ENCODE peak calls at places on chromosome 4, in ten cellular contexts. One of them, this sample, is unnamed.

GRCh38 chr4:10093801-10094552 is 22.6 kb downstream of the WDR1 start:
- DNase-seq in WTC11: no peak
- DNase-seq in BE2C: no peak
- DNase-seq in epithelial cell of esophagus: no peak
- DNase-seq in GM12865: no peak
- DNase-seq in brain microvascular endothelial cell: peak
- DNase-seq in bronchial epithelial cell: peak
- DNase-seq in natural killer cell: no peak
- DNase-seq in GM23338: no peak
- DNase-seq in AG10803: peak
- DNase-seq in this sample: peak

GRCh38 chr4:61614256-61614655 is 414.1 kb downstream of the ADGRL3 start:
- DNase-seq in epithelial cell of esophagus: peak
- DNase-seq in AG10803: no peak
- DNase-seq in BE2C: no peak
- DNase-seq in brain microvascular endothelial cell: no peak
- DNase-seq in GM12865: no peak
- DNase-seq in GM23338: no peak
- DNase-seq in natural killer cell: no peak
- DNase-seq in WTC11: no peak
- DNase-seq in bronchial epithelial cell: peak
- DNase-seq in this sample: no peak

GRCh38 chr4:113645771-113646455 is 115.6 kb downstream of the CAMK2D start:
- DNase-seq in AG10803: peak
- DNase-seq in brain microvascular endothelial cell: peak
- DNase-seq in GM12865: no peak
- DNase-seq in bronchial epithelial cell: peak
- DNase-seq in natural killer cell: no peak
- DNase-seq in epithelial cell of esophagus: peak
- DNase-seq in GM23338: peak
- DNase-seq in WTC11: no peak
- DNase-seq in BE2C: no peak
- DNase-seq in this sample: peak

GRCh38 chr4:142596595-142596994 is 249.5 kb downstream of the INPP4B start:
- DNase-seq in GM23338: no peak
- DNase-seq in natural killer cell: no peak
- DNase-seq in bronchial epithelial cell: no peak
- DNase-seq in BE2C: no peak
- DNase-seq in WTC11: no peak
- DNase-seq in GM12865: no peak
- DNase-seq in epithelial cell of esophagus: no peak
- DNase-seq in brain microvascular endothelial cell: no peak
- DNase-seq in AG10803: no peak
- DNase-seq in this sample: no peak

GRCh38 chr4:165709526-165709925 is 163.5 kb upstream of the TLL1 start:
- DNase-seq in natural killer cell: no peak
- DNase-seq in WTC11: no peak
- DNase-seq in AG10803: no peak
- DNase-seq in GM23338: peak
- DNase-seq in BE2C: no peak
- DNase-seq in epithelial cell of esophagus: peak
- DNase-seq in brain microvascular endothelial cell: no peak
- DNase-seq in bronchial epithelial cell: peak
- DNase-seq in GM12865: no peak
- DNase-seq in this sample: no peak

GRCh38 chr4:3716876-3717235 is 49.3 kb upstream of the ADRA2C start:
- DNase-seq in GM23338: no peak
- DNase-seq in WTC11: no peak
- DNase-seq in epithelial cell of esophagus: no peak
- DNase-seq in natural killer cell: no peak
- DNase-seq in bronchial epithelial cell: no peak
- DNase-seq in AG10803: no peak
- DNase-seq in BE2C: no peak
- DNase-seq in GM12865: no peak
- DNase-seq in brain microvascular endothelial cell: no peak
- DNase-seq in this sample: no peak

GRCh38 chr4:152328595-152328994 is 207.3 kb downstream of the FBXW7 start:
- DNase-seq in natural killer cell: no peak
- DNase-seq in GM23338: no peak
- DNase-seq in WTC11: no peak
- DNase-seq in BE2C: no peak
- DNase-seq in bronchial epithelial cell: peak
- DNase-seq in GM12865: no peak
- DNase-seq in AG10803: peak
- DNase-seq in epithelial cell of esophagus: peak
- DNase-seq in brain microvascular endothelial cell: no peak
- DNase-seq in this sample: peak

GRCh38 chr4:93776386-93777080 is 52.0 kb upstream of the ATOH1 start:
- DNase-seq in brain microvascular endothelial cell: peak
- DNase-seq in natural killer cell: no peak
- DNase-seq in AG10803: no peak
- DNase-seq in GM23338: no peak
- DNase-seq in GM12865: no peak
- DNase-seq in WTC11: no peak
- DNase-seq in epithelial cell of esophagus: peak
- DNase-seq in BE2C: no peak
- DNase-seq in bronchial epithelial cell: peak
- DNase-seq in this sample: no peak

GRCh38 chr4:82219346-82219745 is 154.4 kb downstream of the HNRNPD start:
- DNase-seq in natural killer cell: no peak
- DNase-seq in bronchial epithelial cell: no peak
- DNase-seq in BE2C: no peak
- DNase-seq in GM12865: no peak
- DNase-seq in AG10803: no peak
- DNase-seq in epithelial cell of esophagus: no peak
- DNase-seq in brain microvascular endothelial cell: no peak
- DNase-seq in WTC11: no peak
- DNase-seq in GM23338: no peak
- DNase-seq in this sample: no peak

GRCh38 chr4:82213485-82214162 is 160.2 kb downstream of the HNRNPD start:
- DNase-seq in brain microvascular endothelial cell: no peak
- DNase-seq in GM12865: no peak
- DNase-seq in bronchial epithelial cell: no peak
- DNase-seq in epithelial cell of esophagus: peak
- DNase-seq in WTC11: no peak
- DNase-seq in AG10803: no peak
- DNase-seq in natural killer cell: no peak
- DNase-seq in BE2C: no peak
- DNase-seq in GM23338: no peak
- DNase-seq in this sample: no peak

GRCh38 chr4:82215800-82216199 is 158.0 kb downstream of the HNRNPD start:
- DNase-seq in GM12865: no peak
- DNase-seq in brain microvascular endothelial cell: no peak
- DNase-seq in GM23338: no peak
- DNase-seq in BE2C: no peak
- DNase-seq in bronchial epithelial cell: no peak
- DNase-seq in epithelial cell of esophagus: no peak
- DNase-seq in WTC11: no peak
- DNase-seq in natural killer cell: no peak
- DNase-seq in AG10803: no peak
- DNase-seq in this sample: no peak

GRCh38 chr4:82216231-82216630 is 157.6 kb downstream of the HNRNPD start:
- DNase-seq in BE2C: no peak
- DNase-seq in GM23338: no peak
- DNase-seq in epithelial cell of esophagus: no peak
- DNase-seq in natural killer cell: no peak
- DNase-seq in WTC11: no peak
- DNase-seq in bronchial epithelial cell: no peak
- DNase-seq in GM12865: no peak
- DNase-seq in brain microvascular endothelial cell: no peak
- DNase-seq in AG10803: no peak
- DNase-seq in this sample: no peak

GRCh38 chr4:82217986-82218715 is 155.6 kb downstream of the HNRNPD start:
- DNase-seq in WTC11: no peak
- DNase-seq in epithelial cell of esophagus: peak
- DNase-seq in GM23338: peak
- DNase-seq in GM12865: no peak
- DNase-seq in BE2C: no peak
- DNase-seq in brain microvascular endothelial cell: no peak
- DNase-seq in bronchial epithelial cell: peak
- DNase-seq in natural killer cell: no peak
- DNase-seq in AG10803: no peak
- DNase-seq in this sample: no peak
- TF ChIP-seq CTCF in WTC11: no peak
- TF ChIP-seq CTCF in epithelial cell of esophagus: peak
- TF ChIP-seq CTCF in GM23338: peak
- TF ChIP-seq CTCF in GM12865: peak
- TF ChIP-seq CTCF in BE2C: peak
- TF ChIP-seq CTCF in brain microvascular endothelial cell: peak
- TF ChIP-seq CTCF in bronchial epithelial cell: peak
- TF ChIP-seq CTCF in natural killer cell: no peak
- TF ChIP-seq CTCF in AG10803: peak
- TF ChIP-seq CTCF in this sample: peak

GRCh38 chr4:74800310-74800709 is 6.0 kb upstream of the BTC start:
- DNase-seq in epithelial cell of esophagus: no peak
- DNase-seq in AG10803: no peak
- DNase-seq in BE2C: no peak
- DNase-seq in WTC11: no peak
- DNase-seq in GM23338: no peak
- DNase-seq in brain microvascular endothelial cell: no peak
- DNase-seq in GM12865: no peak
- DNase-seq in bronchial epithelial cell: no peak
- DNase-seq in natural killer cell: no peak
- DNase-seq in this sample: no peak

DNA sequence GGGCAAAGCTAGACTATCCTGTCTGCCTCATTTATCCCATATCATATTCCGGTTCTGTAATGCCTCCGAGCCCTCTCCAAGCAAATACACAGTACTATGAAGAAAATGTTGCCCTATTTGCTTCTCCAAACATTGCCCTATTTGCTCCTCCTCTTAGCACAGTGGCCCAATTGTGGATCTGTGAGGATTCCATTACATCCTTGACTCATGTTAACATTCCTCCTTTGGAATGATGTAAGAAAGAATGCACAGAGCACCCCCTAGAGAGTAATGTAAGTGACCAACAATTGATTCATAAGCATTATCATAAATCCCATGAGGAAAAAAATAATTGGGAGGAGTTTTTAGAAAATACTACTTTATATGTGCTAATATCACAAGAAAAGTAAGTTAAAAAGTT is 11.3 kb upstream of the BTC start:
- DNase-seq in GM23338: peak
- DNase-seq in epithelial cell of esophagus: peak
- DNase-seq in GM12865: no peak
- DNase-seq in BE2C: no peak
- DNase-seq in natural killer cell: no peak
- DNase-seq in WTC11: no peak
- DNase-seq in AG10803: peak
- DNase-seq in brain microvascular endothelial cell: peak
- DNase-seq in bronchial epithelial cell: peak
- DNase-seq in this sample: peak
- TF ChIP-seq CTCF in GM23338: no peak
- TF ChIP-seq CTCF in epithelial cell of esophagus: no peak
- TF ChIP-seq CTCF in GM12865: no peak
- TF ChIP-seq CTCF in BE2C: no peak
- TF ChIP-seq CTCF in natural killer cell: no peak
- TF ChIP-seq CTCF in WTC11: no peak
- TF ChIP-seq CTCF in AG10803: no peak
- TF ChIP-seq CTCF in brain microvascular endothelial cell: no peak
- TF ChIP-seq CTCF in bronchial epithelial cell: peak
- TF ChIP-seq CTCF in this sample: no peak

DNA sequence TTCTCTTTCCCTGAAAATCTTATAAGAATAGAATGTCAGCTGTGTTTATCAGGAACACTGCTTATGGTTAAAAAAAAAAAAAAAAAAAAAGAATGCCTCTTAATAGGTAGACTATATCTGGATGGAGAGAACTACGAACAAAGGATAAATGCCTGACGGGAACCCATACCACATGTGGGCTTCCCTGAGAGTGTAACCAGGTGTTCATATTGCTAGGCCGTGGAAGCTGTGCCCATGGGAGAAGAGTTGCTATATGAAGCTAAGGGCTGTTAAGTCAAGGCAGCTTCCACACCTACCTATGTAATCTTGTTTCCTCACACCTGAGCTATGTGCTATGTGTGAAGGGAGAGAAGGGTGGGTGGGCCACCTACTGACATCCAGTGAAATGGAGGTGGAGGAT is 27.3 kb downstream of the TMEM184C start:
- DNase-seq in GM12865: no peak
- DNase-seq in WTC11: no peak
- DNase-seq in AG10803: no peak
- DNase-seq in bronchial epithelial cell: no peak
- DNase-seq in BE2C: no peak
- DNase-seq in natural killer cell: no peak
- DNase-seq in GM23338: no peak
- DNase-seq in brain microvascular endothelial cell: no peak
- DNase-seq in epithelial cell of esophagus: no peak
- DNase-seq in this sample: no peak
- TF ChIP-seq CTCF in GM12865: no peak
- TF ChIP-seq CTCF in WTC11: no peak
- TF ChIP-seq CTCF in AG10803: no peak
- TF ChIP-seq CTCF in bronchial epithelial cell: no peak
- TF ChIP-seq CTCF in BE2C: no peak
- TF ChIP-seq CTCF in natural killer cell: no peak
- TF ChIP-seq CTCF in GM23338: no peak
- TF ChIP-seq CTCF in brain microvascular endothelial cell: no peak
- TF ChIP-seq CTCF in epithelial cell of esophagus: no peak
- TF ChIP-seq CTCF in this sample: no peak

GRCh38 chr4:13626492-13627184 is 887 bp downstream of the BOD1L1 start:
- DNase-seq in bronchial epithelial cell: peak
- DNase-seq in WTC11: no peak
- DNase-seq in AG10803: no peak
- DNase-seq in natural killer cell: no peak
- DNase-seq in brain microvascular endothelial cell: no peak
- DNase-seq in epithelial cell of esophagus: peak
- DNase-seq in GM12865: no peak
- DNase-seq in GM23338: no peak
- DNase-seq in BE2C: no peak
- DNase-seq in this sample: no peak

GRCh38 chr4:13627185-13627605 is 330 bp downstream of the BOD1L1 start:
- DNase-seq in AG10803: peak
- DNase-seq in GM12865: peak
- DNase-seq in bronchial epithelial cell: no peak
- DNase-seq in WTC11: peak
- DNase-seq in natural killer cell: no peak
- DNase-seq in brain microvascular endothelial cell: no peak
- DNase-seq in GM23338: peak
- DNase-seq in BE2C: peak
- DNase-seq in epithelial cell of esophagus: no peak
- DNase-seq in this sample: no peak

GRCh38 chr4:13633671-13634070 is 6.1 kb upstream of the BOD1L1 start:
- DNase-seq in GM12865: no peak
- DNase-seq in brain microvascular endothelial cell: no peak
- DNase-seq in bronchial epithelial cell: no peak
- DNase-seq in AG10803: peak
- DNase-seq in GM23338: no peak
- DNase-seq in WTC11: no peak
- DNase-seq in natural killer cell: no peak
- DNase-seq in BE2C: no peak
- DNase-seq in epithelial cell of esophagus: no peak
- DNase-seq in this sample: no peak

DNA sequence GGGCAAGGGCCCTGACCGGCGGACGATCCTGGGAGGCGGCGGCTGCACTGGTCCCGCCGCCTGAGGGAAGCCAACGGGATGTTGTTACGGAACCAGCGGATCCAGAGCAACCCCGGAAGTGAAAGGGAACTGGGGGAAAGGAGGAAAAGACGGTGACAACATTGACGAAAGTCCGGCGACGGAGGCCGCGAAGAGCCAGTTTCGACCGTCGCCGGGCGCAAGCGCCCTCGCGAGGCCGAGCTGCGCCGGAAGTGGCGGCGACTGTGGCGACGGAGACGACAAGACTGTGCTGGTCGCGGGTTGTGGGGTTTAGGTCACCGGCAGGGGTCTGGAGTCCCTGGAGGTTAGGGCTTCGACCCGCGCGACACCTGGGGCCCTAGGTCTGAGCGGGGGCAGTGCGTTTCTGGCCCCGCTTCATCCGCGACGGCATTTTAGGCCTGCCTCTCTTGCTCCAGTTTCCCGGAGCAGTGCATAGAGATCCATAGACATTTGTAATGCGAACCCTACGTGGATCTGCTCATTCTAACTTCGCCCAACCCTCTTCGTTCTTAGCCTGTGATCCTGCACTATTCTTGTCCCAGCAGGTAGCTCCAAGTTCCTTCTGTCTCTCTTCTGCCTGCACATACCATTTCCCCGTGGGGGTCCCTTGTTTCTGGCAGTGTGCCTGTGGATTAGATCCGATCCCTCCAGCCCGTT is at the start of gene BOD1L1:
- DNase-seq in natural killer cell: peak
- DNase-seq in GM12865: peak
- DNase-seq in epithelial cell of esophagus: peak
- DNase-seq in AG10803: peak
- DNase-seq in bronchial epithelial cell: peak
- DNase-seq in WTC11: peak
- DNase-seq in brain microvascular endothelial cell: peak
- DNase-seq in GM23338: peak
- DNase-seq in BE2C: peak
- DNase-seq in this sample: peak
- TF ChIP-seq CTCF in natural killer cell: peak
- TF ChIP-seq CTCF in GM12865: peak
- TF ChIP-seq CTCF in epithelial cell of esophagus: peak
- TF ChIP-seq CTCF in AG10803: peak
- TF ChIP-seq CTCF in bronchial epithelial cell: peak
- TF ChIP-seq CTCF in WTC11: no peak
- TF ChIP-seq CTCF in brain microvascular endothelial cell: peak
- TF ChIP-seq CTCF in GM23338: peak
- TF ChIP-seq CTCF in BE2C: peak
- TF ChIP-seq CTCF in this sample: peak

This sample was measured in HFFc6.